ENCODE peak calls at places on chromosomes 6 and 20, in six cellular contexts. One of them, this sample, is unnamed.

GRCh38 chr6:77456531-77457248 is 6.6 kb downstream of the HTR1B start:
- DNase-seq in B cell: no peak
- DNase-seq in GM12865: no peak
- DNase-seq in upper lobe of right lung: no peak
- DNase-seq in IMR-90: peak
- DNase-seq in ascending aorta: no peak
- DNase-seq in this sample: no peak

GRCh38 chr6:166381733-166382499 is 824 bp downstream of the MPC1 start:
- DNase-seq in IMR-90: peak
- DNase-seq in ascending aorta: no peak
- DNase-seq in upper lobe of right lung: peak
- DNase-seq in B cell: peak
- DNase-seq in GM12865: peak
- DNase-seq in this sample: peak

GRCh38 chr6:28220164-28221133 is 4.6 kb upstream of the ZSCAN9 start:
- DNase-seq in upper lobe of right lung: no peak
- DNase-seq in B cell: no peak
- DNase-seq in ascending aorta: no peak
- DNase-seq in GM12865: no peak
- DNase-seq in IMR-90: peak
- DNase-seq in this sample: no peak

GRCh38 chr6:37188962-37189510 is 19.1 kb downstream of the PIM1 start:
- DNase-seq in upper lobe of right lung: no peak
- DNase-seq in ascending aorta: no peak
- DNase-seq in IMR-90: no peak
- DNase-seq in B cell: no peak
- DNase-seq in GM12865: no peak
- DNase-seq in this sample: no peak

GRCh38 chr6:84082693-84083265 is 49.2 kb downstream of the MRAP2 start:
- DNase-seq in ascending aorta: no peak
- DNase-seq in upper lobe of right lung: no peak
- DNase-seq in GM12865: no peak
- DNase-seq in IMR-90: no peak
- DNase-seq in B cell: no peak
- DNase-seq in this sample: no peak

GRCh38 chr6:42141603-42142117 is 760 bp downstream of the C6orf132 start:
- DNase-seq in IMR-90: no peak
- DNase-seq in ascending aorta: no peak
- DNase-seq in GM12865: no peak
- DNase-seq in B cell: no peak
- DNase-seq in upper lobe of right lung: no peak
- DNase-seq in this sample: no peak

GRCh38 chr6:18384621-18385020 is 2.5 kb upstream of the RNF144B start:
- DNase-seq in upper lobe of right lung: no peak
- DNase-seq in B cell: no peak
- DNase-seq in IMR-90: no peak
- DNase-seq in GM12865: no peak
- DNase-seq in ascending aorta: no peak
- DNase-seq in this sample: no peak

GRCh38 chr6:41470341-41471063 is 75.7 kb upstream of the FOXP4 start:
- DNase-seq in GM12865: no peak
- DNase-seq in ascending aorta: no peak
- DNase-seq in IMR-90: no peak
- DNase-seq in B cell: no peak
- DNase-seq in upper lobe of right lung: peak
- DNase-seq in this sample: no peak

GRCh38 chr20:7924692-7925091 is 15.6 kb downstream of the HAO1 start:
- DNase-seq in upper lobe of right lung: no peak
- DNase-seq in IMR-90: peak
- DNase-seq in GM12865: peak
- DNase-seq in B cell: no peak
- DNase-seq in ascending aorta: no peak
- DNase-seq in this sample: no peak

DNA sequence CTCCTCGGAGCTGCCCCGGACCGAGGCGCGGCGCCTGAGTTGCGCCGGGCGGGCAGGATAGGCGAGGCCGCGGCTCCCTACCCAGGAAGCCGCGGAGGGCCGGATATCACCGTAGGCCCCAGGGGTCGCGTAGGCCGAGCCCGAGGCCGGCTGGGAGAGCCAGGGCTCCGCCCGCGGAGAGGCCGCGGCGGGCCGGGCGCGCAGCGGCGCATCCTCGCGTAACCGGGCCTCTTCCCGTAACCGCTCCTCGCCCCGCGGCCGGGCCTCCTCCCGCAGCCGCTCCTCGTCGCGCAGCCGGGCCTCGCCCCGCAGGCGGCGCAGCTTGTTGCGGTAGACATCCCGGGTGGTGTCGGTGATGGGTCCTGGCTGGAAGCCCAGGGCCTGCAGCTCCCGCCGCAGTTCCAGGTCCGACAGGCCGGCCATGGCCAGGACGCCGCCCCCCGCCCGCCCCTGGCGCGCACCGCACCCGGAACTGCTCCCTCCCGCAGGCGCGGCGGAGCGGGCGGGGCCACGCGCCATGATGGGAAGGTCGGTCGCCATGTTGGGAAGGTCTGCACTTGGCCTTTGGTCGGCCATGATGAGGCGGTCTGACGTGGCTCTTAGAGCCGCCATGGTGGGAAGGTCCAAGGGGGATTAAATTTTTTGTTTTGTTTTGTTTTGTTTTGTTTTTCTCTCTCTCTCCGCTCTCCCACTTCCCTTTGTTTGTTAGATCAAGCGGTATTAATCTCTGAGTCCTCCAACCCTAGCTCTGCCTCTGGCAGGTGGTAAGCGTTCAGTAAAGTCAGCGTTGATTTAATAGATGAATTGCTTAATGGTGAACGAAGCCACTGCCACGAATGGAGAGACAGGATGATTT is at the start of gene LEMD2:
- DNase-seq in B cell: peak
- DNase-seq in IMR-90: peak
- DNase-seq in ascending aorta: peak
- DNase-seq in GM12865: peak
- DNase-seq in upper lobe of right lung: peak
- DNase-seq in this sample: peak
- TF ChIP-seq CTCF in B cell: no peak
- TF ChIP-seq CTCF in IMR-90: no peak
- TF ChIP-seq CTCF in ascending aorta: no peak
- TF ChIP-seq CTCF in GM12865: no peak
- TF ChIP-seq CTCF in upper lobe of right lung: no peak
- TF ChIP-seq CTCF in this sample: no peak

GRCh38 chr20:62089393-62089792 is 23.7 kb upstream of the TAF4 start:
- DNase-seq in ascending aorta: no peak
- DNase-seq in B cell: no peak
- DNase-seq in IMR-90: no peak
- DNase-seq in GM12865: no peak
- DNase-seq in upper lobe of right lung: no peak
- DNase-seq in this sample: no peak
- TF ChIP-seq CTCF in ascending aorta: no peak
- TF ChIP-seq CTCF in B cell: no peak
- TF ChIP-seq CTCF in IMR-90: peak
- TF ChIP-seq CTCF in GM12865: no peak
- TF ChIP-seq CTCF in upper lobe of right lung: no peak
- TF ChIP-seq CTCF in this sample: no peak

DNA sequence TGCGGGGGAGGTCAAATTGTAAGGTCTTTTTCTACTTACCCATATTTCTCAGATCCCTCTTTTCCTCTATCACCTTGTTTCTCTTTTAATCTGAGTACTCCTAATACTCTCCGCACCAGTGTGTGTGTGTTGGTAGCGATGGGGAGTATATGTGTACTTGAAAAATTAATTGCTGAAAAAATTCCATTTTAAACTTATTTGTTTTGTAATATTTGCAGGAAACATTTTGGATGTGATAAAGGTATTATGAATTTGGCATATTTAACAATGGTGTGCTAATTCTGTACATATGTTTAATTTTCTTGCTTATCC is 48.1 kb upstream of the MLIP start:
- DNase-seq in GM12865: no peak
- DNase-seq in B cell: no peak
- DNase-seq in ascending aorta: no peak
- DNase-seq in upper lobe of right lung: no peak
- DNase-seq in IMR-90: no peak
- DNase-seq in this sample: no peak
- TF ChIP-seq CTCF in GM12865: no peak
- TF ChIP-seq CTCF in B cell: no peak
- TF ChIP-seq CTCF in ascending aorta: no peak
- TF ChIP-seq CTCF in upper lobe of right lung: no peak
- TF ChIP-seq CTCF in IMR-90: no peak
- TF ChIP-seq CTCF in this sample: no peak

GRCh38 chr6:158725704-158726103 is 75.8 kb downstream of the SYTL3 start:
- DNase-seq in ascending aorta: no peak
- DNase-seq in upper lobe of right lung: no peak
- DNase-seq in B cell: no peak
- DNase-seq in GM12865: no peak
- DNase-seq in IMR-90: no peak
- DNase-seq in this sample: no peak

GRCh38 chr6:158730175-158730907 is 80.5 kb downstream of the SYTL3 start:
- DNase-seq in IMR-90: no peak
- DNase-seq in B cell: no peak
- DNase-seq in GM12865: no peak
- DNase-seq in upper lobe of right lung: no peak
- DNase-seq in ascending aorta: no peak
- DNase-seq in this sample: no peak
- TF ChIP-seq CTCF in IMR-90: no peak
- TF ChIP-seq CTCF in B cell: no peak
- TF ChIP-seq CTCF in GM12865: no peak
- TF ChIP-seq CTCF in upper lobe of right lung: no peak
- TF ChIP-seq CTCF in ascending aorta: no peak
- TF ChIP-seq CTCF in this sample: no peak

GRCh38 chr20:23069073-23069472 is 17.1 kb downstream of the CD93 start:
- DNase-seq in GM12865: no peak
- DNase-seq in IMR-90: no peak
- DNase-seq in upper lobe of right lung: no peak
- DNase-seq in ascending aorta: no peak
- DNase-seq in B cell: no peak
- DNase-seq in this sample: no peak
- TF ChIP-seq CTCF in GM12865: no peak
- TF ChIP-seq CTCF in IMR-90: no peak
- TF ChIP-seq CTCF in upper lobe of right lung: no peak
- TF ChIP-seq CTCF in ascending aorta: no peak
- TF ChIP-seq CTCF in B cell: no peak
- TF ChIP-seq CTCF in this sample: no peak

DNA sequence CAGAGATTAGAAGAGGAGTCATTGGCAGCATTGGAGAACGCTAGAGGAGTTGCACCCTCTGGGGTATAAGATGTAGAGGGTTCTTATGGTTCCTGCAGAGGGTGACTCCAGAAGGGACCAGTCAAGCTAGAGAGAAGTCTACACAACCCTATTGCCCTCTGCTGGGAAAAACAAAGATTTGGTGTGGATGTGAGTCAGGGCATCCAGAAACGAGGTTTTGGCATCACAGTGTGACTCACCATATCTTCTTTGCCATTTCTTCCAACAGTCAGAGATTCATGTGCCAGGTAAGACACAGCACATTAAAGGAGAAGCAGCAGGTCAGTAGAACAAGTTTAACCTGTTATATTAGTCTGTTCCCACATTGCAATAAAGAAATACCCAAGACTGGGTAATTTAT is 598.8 kb downstream of the MAFB start:
- DNase-seq in upper lobe of right lung: no peak
- DNase-seq in IMR-90: no peak
- DNase-seq in B cell: no peak
- DNase-seq in GM12865: no peak
- DNase-seq in ascending aorta: no peak
- DNase-seq in this sample: no peak
- TF ChIP-seq CTCF in upper lobe of right lung: no peak
- TF ChIP-seq CTCF in IMR-90: no peak
- TF ChIP-seq CTCF in B cell: no peak
- TF ChIP-seq CTCF in GM12865: no peak
- TF ChIP-seq CTCF in ascending aorta: no peak
- TF ChIP-seq CTCF in this sample: no peak

DNA sequence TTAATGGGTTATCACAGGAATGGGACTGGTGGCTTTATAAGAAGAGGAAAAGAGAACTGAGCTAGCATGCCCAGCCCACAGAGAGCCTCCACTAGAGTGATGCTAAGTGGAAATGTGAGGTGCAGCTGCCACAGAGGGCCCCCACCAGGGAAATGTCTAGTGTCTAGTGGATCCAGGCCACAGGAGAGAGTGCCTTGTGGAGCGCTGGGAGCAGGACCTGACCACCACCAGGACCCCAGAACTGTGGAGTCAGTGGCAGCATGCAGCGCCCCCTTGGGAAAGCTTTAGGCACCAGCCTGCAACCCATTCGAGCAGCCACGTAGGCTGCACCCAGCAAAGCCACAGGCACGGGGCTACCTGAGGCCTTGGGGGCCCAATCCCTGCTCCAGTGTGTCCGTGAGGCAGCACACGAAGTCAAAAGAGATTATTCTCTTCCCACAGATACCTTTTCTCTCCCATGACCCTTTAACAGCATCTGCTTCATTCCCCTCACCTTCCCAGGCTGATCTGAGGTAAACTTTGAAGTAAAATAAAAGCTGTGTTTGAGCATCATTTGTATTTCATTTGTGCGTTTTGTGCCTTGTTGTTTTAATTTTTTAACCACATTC is 4.4 kb downstream of the HLA-E start:
- DNase-seq in B cell: peak
- DNase-seq in IMR-90: no peak
- DNase-seq in GM12865: peak
- DNase-seq in upper lobe of right lung: no peak
- DNase-seq in ascending aorta: no peak
- DNase-seq in this sample: peak
- TF ChIP-seq CTCF in B cell: peak
- TF ChIP-seq CTCF in IMR-90: peak
- TF ChIP-seq CTCF in GM12865: peak
- TF ChIP-seq CTCF in upper lobe of right lung: peak
- TF ChIP-seq CTCF in ascending aorta: no peak
- TF ChIP-seq CTCF in this sample: peak

GRCh38 chr20:58646703-58647102 is 4.4 kb upstream of the STX16 start:
- DNase-seq in GM12865: no peak
- DNase-seq in ascending aorta: no peak
- DNase-seq in IMR-90: no peak
- DNase-seq in upper lobe of right lung: no peak
- DNase-seq in B cell: no peak
- DNase-seq in this sample: no peak
- TF ChIP-seq CTCF in GM12865: no peak
- TF ChIP-seq CTCF in ascending aorta: no peak
- TF ChIP-seq CTCF in IMR-90: no peak
- TF ChIP-seq CTCF in upper lobe of right lung: no peak
- TF ChIP-seq CTCF in B cell: no peak
- TF ChIP-seq CTCF in this sample: no peak

DNA sequence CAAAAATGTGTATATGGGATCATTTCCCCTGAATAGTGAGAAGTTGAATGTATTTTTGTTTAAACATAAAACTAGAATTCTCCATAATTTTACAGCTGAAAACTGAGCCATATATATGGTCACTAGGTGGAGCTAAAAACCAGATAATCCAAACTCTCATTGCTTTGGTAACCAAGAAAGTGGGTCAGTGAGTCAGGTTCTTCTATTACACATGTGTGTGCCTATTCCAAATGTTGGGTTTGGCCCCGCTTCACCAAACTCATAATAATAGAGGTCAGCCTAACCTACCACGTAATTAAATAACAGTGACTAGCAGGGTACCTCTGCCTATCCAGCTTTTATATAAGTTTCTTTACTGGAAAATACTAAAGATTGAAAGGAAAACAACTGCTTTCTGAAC is 19.3 kb upstream of the RNGTT start:
- DNase-seq in IMR-90: peak
- DNase-seq in GM12865: peak
- DNase-seq in upper lobe of right lung: no peak
- DNase-seq in B cell: peak
- DNase-seq in ascending aorta: peak
- DNase-seq in this sample: peak
- TF ChIP-seq CTCF in IMR-90: peak
- TF ChIP-seq CTCF in GM12865: peak
- TF ChIP-seq CTCF in upper lobe of right lung: peak
- TF ChIP-seq CTCF in B cell: peak
- TF ChIP-seq CTCF in ascending aorta: peak
- TF ChIP-seq CTCF in this sample: peak

This sample was measured in GM13977.